ENCODE peak calls at places on chromosome 14, in five cellular contexts. I is psoas muscle, Q is tibial artery, L is esophagus squamous epithelium, K is suprapubic skin. J is an unnamed sample.
A peak's percentile ranks its signal among the peaks of the same experiment; 100 is the strongest.

GRCh38 chr14:30020687-30021086 is 93.0 kb upstream of the PRKD1 start:
- DNase-seq in L (no peak), K (no peak), I (no peak), Q (no peak), J (no peak)

GRCh38 chr14:66477567-66477966 is 8.6 kb upstream of the CCDC196 start:
- DNase-seq in L (no peak), Q (no peak), I (no peak), K (no peak), J (no peak)

GRCh38 chr14:33997611-33998010 is 46.7 kb upstream of the EGLN3 start:
- DNase-seq in I (no peak), L (no peak), K (no peak), Q (no peak), J (no peak)

GRCh38 chr14:76812093-76812421 is 625 bp downstream of the ANGEL1 start:
- DNase-seq in L (no peak), I (no peak), K (no peak), Q (no peak), J (no peak)

GRCh38 chr14:34699873-34700621 is 14.3 kb downstream of the CFL2 start:
- DNase-seq in I (no peak), K (no peak), L (no peak), Q (no peak), J (no peak)

GRCh38 chr14:38171197-38171596 is 36.5 kb upstream of the SSTR1 start:
- DNase-seq in K (no peak), L (no peak), I (no peak), Q (no peak), J (no peak)

GRCh38 chr14:26791117-26791806 is 193.4 kb upstream of the NOVA1 start:
- DNase-seq in K (no peak), Q (no peak), L (no peak), I (no peak), J (no peak)

GRCh38 chr14:29528889-29529288 is 398.8 kb downstream of the PRKD1 start:
- DNase-seq in I (no peak), K (no peak), Q (no peak), L (no peak), J (no peak)

GRCh38 chr14:29892327-29892726 is 35.3 kb downstream of the PRKD1 start:
- DNase-seq in L (no peak), Q (no peak), K (no peak), I (no peak), J (no peak)

GRCh38 chr14:53542692-53543091 is 389.6 kb upstream of the DDHD1 start:
- DNase-seq in I (no peak), L (no peak), Q (no peak), K (no peak), J (peak; percentile 64)

GRCh38 chr14:58298880-58299664 is 717 bp downstream of the ARID4A start:
- DNase-seq in I (peak; percentile 69), L (no peak), Q (peak; percentile 69), K (no peak), J (peak; percentile 70)

GRCh38 chr14:63633801-63634200 is 7.9 kb downstream of the WDR89 start:
- DNase-seq in Q (no peak), I (no peak), L (no peak), K (no peak), J (no peak)

GRCh38 chr14:56322531-56322930 is 204.3 kb downstream of the PELI2 start:
- DNase-seq in L (no peak), K (no peak), I (no peak), Q (no peak), J (no peak)

GRCh38 chr14:21101802-21102413 is 1.0 kb downstream of the TMEM253 start:
- DNase-seq in I (no peak), K (peak; percentile 66), L (no peak), Q (no peak), J (no peak)

GRCh38 chr14:35159742-35160409 is 37.5 kb downstream of the PRORP start:
- DNase-seq in L (no peak), K (no peak), Q (no peak), I (no peak), J (no peak)

GRCh38 chr14:101223561-101224162 is 320.1 kb upstream of the RTL1 start:
- DNase-seq in K (no peak), I (peak; percentile 2), Q (no peak), L (no peak), J (peak; percentile 33)

GRCh38 chr14:65604946-65605345 is 192.4 kb downstream of the FUT8 start:
- DNase-seq in Q (no peak), I (no peak), K (no peak), L (no peak), J (no peak)

GRCh38 chr14:60984225-60984624 is 3.2 kb downstream of the SLC38A6 start:
- DNase-seq in K (no peak), L (no peak), Q (no peak), I (no peak), J (no peak)

GRCh38 chr14:99382071-99382640 is 98.5 kb downstream of the SETD3 start:
- DNase-seq in Q (no peak), I (no peak), K (no peak), L (no peak), J (no peak)

GRCh38 chr14:83253870-83254269 is 1720.2 kb upstream of the SEL1L start:
- DNase-seq in K (no peak), L (no peak), I (no peak), Q (no peak), J (no peak)

GRCh38 chr14:96931751-96932150 is 134.6 kb downstream of the VRK1 start:
- DNase-seq in L (no peak), Q (no peak), I (no peak), K (no peak), J (no peak)

GRCh38 chr14:59482471-59483331 is 1.5 kb downstream of the L3HYPDH start:
- DNase-seq in I (no peak), Q (no peak), K (no peak), L (no peak), J (no peak)

GRCh38 chr14:33686218-33686617 is 264.7 kb downstream of the EGLN3 start:
- DNase-seq in K (no peak), L (no peak), I (no peak), Q (no peak), J (no peak)

GRCh38 chr14:86933460-86933859 is 1059.5 kb downstream of the GALC start:
- DNase-seq in Q (no peak), L (no peak), I (no peak), K (no peak), J (no peak)

GRCh38 chr14:51219473-51220448 is 20.3 kb upstream of the TMX1 start:
- DNase-seq in Q (no peak), I (no peak), L (no peak), K (no peak), J (no peak)

GRCh38 chr14:51850651-51851050 is 9.8 kb upstream of the GNG2 start:
- DNase-seq in K (no peak), L (no peak), Q (no peak), I (no peak), J (no peak)

GRCh38 chr14:64937821-64938193 is 4.7 kb downstream of the GPX2 start:
- DNase-seq in L (no peak), I (no peak), K (no peak), Q (no peak), J (no peak)

GRCh38 chr14:100532154-100532915 is 54.9 kb downstream of the BEGAIN start:
- DNase-seq in Q (no peak), K (peak; percentile 61), L (no peak), I (no peak), J (peak; percentile 59)

GRCh38 chr14:63513756-63514155 is 29.4 kb downstream of the PPP2R5E start:
- DNase-seq in L (no peak), K (no peak), Q (no peak), I (no peak), J (no peak)

GRCh38 chr14:30559638-30560071 is 697 bp downstream of the G2E3 start:
- DNase-seq in K (no peak), L (no peak), Q (no peak), I (no peak), J (no peak)

GRCh38 chr14:65472189-65472588 is 59.7 kb downstream of the FUT8 start:
- DNase-seq in L (no peak), K (no peak), Q (no peak), I (no peak), J (no peak)

GRCh38 chr14:72892103-72892878 is 1.6 kb downstream of the DPF3 start:
- DNase-seq in K (no peak), L (no peak), Q (no peak), I (no peak), J (no peak)

GRCh38 chr14:101102875-101103274 is 199.4 kb upstream of the RTL1 start:
- DNase-seq in I (no peak), K (peak; percentile 59), L (no peak), Q (no peak), J (no peak)

GRCh38 chr14:21525995-21526671 is at the start of gene SALL2:
- DNase-seq in L (no peak), K (no peak), Q (peak; percentile 86), I (peak; percentile 76), J (no peak)

GRCh38 chr14:102452302-102452701 is 57.3 kb downstream of the ANKRD9 start:
- DNase-seq in K (no peak), L (no peak), Q (no peak), I (no peak), J (no peak)

GRCh38 chr14:93044116-93044515 is 71.6 kb downstream of the ITPK1 start:
- DNase-seq in L (no peak), Q (no peak), I (no peak), K (no peak), J (no peak)
- H3K4me1 ChIP-seq in L (peaks cover 58% of the 10 kb centered on the region), Q (peaks cover 90% of the 10 kb centered on the region), I (peaks cover 36% of the 10 kb centered on the region), K (peaks cover 52% of the 10 kb centered on the region), J (peaks cover 55% of the 10 kb centered on the region)

DNA sequence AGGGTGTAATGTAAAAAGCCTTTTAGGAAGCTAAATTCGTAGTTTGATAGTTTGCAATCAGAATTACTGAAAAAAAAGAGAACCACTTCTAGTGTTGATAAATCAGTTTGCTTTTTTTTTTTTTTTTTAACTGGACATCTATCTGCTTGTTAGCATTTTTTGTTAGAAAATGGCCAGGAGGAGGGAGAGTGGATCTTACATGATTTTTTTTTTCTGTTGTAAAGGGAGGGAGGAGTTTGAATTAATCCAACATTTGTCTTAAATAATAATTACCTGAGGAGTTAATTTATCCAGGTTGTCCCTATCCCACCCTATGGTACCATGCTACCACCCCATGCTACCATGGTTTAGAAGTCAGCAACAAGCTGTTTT is 1.2 kb downstream of the FBXO34 start:
- DNase-seq in Q (no peak), K (no peak), I (no peak), L (no peak), J (no peak)
- H3K4me1 ChIP-seq in Q (peaks cover 44% of the 10 kb centered on the region), K (peaks cover 31% of the 10 kb centered on the region), I (peaks cover 25% of the 10 kb centered on the region), L (peaks cover 22% of the 10 kb centered on the region), J (peaks cover 20% of the 10 kb centered on the region)

DNA sequence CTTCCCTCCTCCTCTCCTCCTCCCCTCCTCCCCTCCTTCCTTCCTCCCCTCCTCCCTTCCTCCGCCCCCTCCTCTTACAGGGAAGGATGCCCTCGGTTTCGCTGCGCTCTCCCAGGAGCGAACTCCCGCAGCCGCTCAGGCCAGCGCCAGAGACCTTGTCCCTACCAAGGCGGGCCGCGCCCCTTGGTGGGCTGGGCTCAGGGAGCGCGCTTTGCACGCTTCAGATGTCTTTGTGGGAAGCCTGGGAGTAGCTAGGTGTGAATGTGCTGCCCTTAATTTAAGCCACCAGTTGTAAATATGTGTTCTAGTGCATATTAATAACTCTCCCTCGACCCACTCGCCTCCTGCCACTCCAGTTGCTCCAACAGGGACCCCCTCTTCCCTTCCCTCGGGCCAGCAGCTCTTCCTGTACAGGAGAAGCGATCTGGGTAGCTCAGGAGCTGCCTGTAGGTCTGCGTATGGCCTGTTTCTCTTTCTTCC is 13.4 kb upstream of the MAP3K9 start:
- DNase-seq in K (no peak), I (no peak), Q (no peak), L (no peak), J (peak; percentile 71)
- H3K4me1 ChIP-seq in K (peaks cover 14% of the 10 kb centered on the region), I (no peaks in the 10 kb centered on the region), Q (peaks cover 19% of the 10 kb centered on the region), L (peaks cover 9% of the 10 kb centered on the region), J (no peaks in the 10 kb centered on the region)

GRCh38 chr14:68448379-68448778 is 344.5 kb downstream of the ZFP36L1 start:
- DNase-seq in Q (no peak), L (no peak), K (no peak), I (no peak), J (no peak)
- H3K4me1 ChIP-seq in Q (peaks cover 32% of the 10 kb centered on the region), L (peaks cover 13% of the 10 kb centered on the region), K (peaks cover 46% of the 10 kb centered on the region), I (peaks cover 20% of the 10 kb centered on the region), J (peaks cover 3% of the 10 kb centered on the region)

J was measured in ascending aorta.